ENCODE peak calls at places on chromosomes 7 and 10, in six cellular contexts. U is fibroblast of pulmonary artery, L is caudate nucleus, M is mucosa of gallbladder, C is right lobe of liver, Y is GM04504. H is an unnamed sample.

GRCh38 chr10:126324826-126325225 is 63.5 kb downstream of the ADAM12 start:
- DNase-seq in U (no peak), L (no peak), M (no peak), C (no peak), Y (no peak), H (no peak)

GRCh38 chr10:123833170-123833850 is 58.3 kb downstream of the CPXM2 start:
- DNase-seq in U (no peak), L (no peak), M (no peak), C (no peak), Y (no peak), H (no peak)

GRCh38 chr10:86123745-86124144 is 242.8 kb downstream of the GRID1 start:
- DNase-seq in U (no peak), L (no peak), M (no peak), C (no peak), Y (no peak), H (no peak)

GRCh38 chr7:44477063-44477830 is 13.2 kb downstream of the NUDCD3 start:
- DNase-seq in U (peak; percentile 87), L (peak; percentile 10), M (peak; percentile 54), C (peak; percentile 72), Y (peak; percentile 65), H (peak; percentile 91)

GRCh38 chr7:111931016-111931517 is 275.1 kb downstream of the DOCK4 start:
- DNase-seq in U (peak; percentile 62), L (no peak), M (no peak), C (no peak), Y (no peak), H (peak; percentile 33)

GRCh38 chr7:78134256-78134655 is 335.7 kb downstream of the PHTF2 start:
- DNase-seq in U (peak; percentile 60), L (no peak), M (no peak), C (no peak), Y (peak; percentile 69), H (peak; percentile 53)

GRCh38 chr7:123748171-123748733 is 551 bp downstream of the WASL start:
- DNase-seq in U (peak; percentile 33), L (peak; percentile 39), M (peak; percentile 14), C (peak; percentile 55), Y (no peak), H (peak; percentile 58)

GRCh38 chr10:99394761-99395386 is 35.5 kb downstream of the GOT1 start:
- DNase-seq in U (no peak), L (no peak), M (no peak), C (no peak), Y (no peak), H (no peak)

GRCh38 chr10:75431180-75432111 is at the start of gene LRMDA:
- DNase-seq in U (peak; percentile 39), L (no peak), M (peak; percentile 32), C (peak; percentile 77), Y (no peak), H (peak; percentile 34)

GRCh38 chr10:24451325-24451820 is 242.4 kb downstream of the KIAA1217 start:
- DNase-seq in U (no peak), L (no peak), M (no peak), C (no peak), Y (no peak), H (no peak)

GRCh38 chr7:136667584-136667983 is 200.9 kb upstream of the CHRM2 start:
- DNase-seq in U (no peak), L (no peak), M (no peak), C (no peak), Y (no peak), H (no peak)

GRCh38 chr7:120060283-120060682 is 212.7 kb upstream of the KCND2 start:
- DNase-seq in U (peak; percentile 60), L (no peak), M (no peak), C (no peak), Y (no peak), H (no peak)

GRCh38 chr10:62083413-62083794 is 181.9 kb downstream of the ARID5B start:
- DNase-seq in U (peak; percentile 72), L (no peak), M (no peak), C (no peak), Y (no peak), H (peak; percentile 17)

GRCh38 chr7:99860281-99861127 is 16.3 kb downstream of the OR2AE1 start:
- DNase-seq in U (peak; percentile 32), L (no peak), M (peak; percentile 38), C (no peak), Y (peak; percentile 19), H (peak; percentile 89)

GRCh38 chr7:47091141-47091540 is 490.8 kb downstream of the TNS3 start:
- DNase-seq in U (peak; percentile 19), L (no peak), M (no peak), C (no peak), Y (no peak), H (no peak)

GRCh38 chr7:38929460-38930171 is 20.6 kb upstream of the VPS41 start:
- DNase-seq in U (peak; percentile 33), L (no peak), M (no peak), C (no peak), Y (no peak), H (peak; percentile 25)

GRCh38 chr7:25597881-25598456 is 369.7 kb upstream of the NPVF start:
- DNase-seq in U (no peak), L (no peak), M (no peak), C (peak; percentile 83), Y (no peak), H (no peak)

GRCh38 chr7:155584763-155585531 is 38.6 kb upstream of the CNPY1 start:
- DNase-seq in U (no peak), L (no peak), M (no peak), C (no peak), Y (no peak), H (no peak)

GRCh38 chr10:93559490-93559889 is 7.0 kb upstream of the FFAR4 start:
- DNase-seq in U (no peak), L (no peak), M (no peak), C (no peak), Y (no peak), H (no peak)

GRCh38 chr7:19713676-19714075 is 4.8 kb upstream of the POLR1F start:
- DNase-seq in U (peak; percentile 69), L (no peak), M (peak; percentile 27), C (no peak), Y (no peak), H (peak; percentile 47)

GRCh38 chr7:22563621-22564241 is 63.7 kb upstream of the STEAP1B start:
- DNase-seq in U (no peak), L (no peak), M (no peak), C (no peak), Y (no peak), H (peak; percentile 98)

GRCh38 chr7:27107391-27107900 is 5.0 kb upstream of the HOXA2 start:
- DNase-seq in U (no peak), L (no peak), M (no peak), C (no peak), Y (no peak), H (peak; percentile 77)

GRCh38 chr10:29687411-29688160 is 52.8 kb upstream of the SVIL start:
- DNase-seq in U (peak; percentile 49), L (no peak), M (no peak), C (no peak), Y (no peak), H (no peak)

GRCh38 chr10:86661161-86662025 is 6.9 kb upstream of the LDB3 start:
- DNase-seq in U (peak; percentile 49), L (no peak), M (no peak), C (no peak), Y (peak; percentile 47), H (no peak)

GRCh38 chr10:132386419-132386831 is 10.6 kb upstream of the PWWP2B start:
- DNase-seq in U (no peak), L (no peak), M (no peak), C (peak; percentile 39), Y (no peak), H (no peak)

GRCh38 chr7:82247814-82248433 is 195.7 kb downstream of the CACNA2D1 start:
- DNase-seq in U (peak; percentile 36), L (no peak), M (no peak), C (no peak), Y (no peak), H (peak; percentile 6)

GRCh38 chr10:51879238-51879637 is 179.8 kb upstream of the CSTF2T start:
- DNase-seq in U (peak; percentile 98), L (no peak), M (no peak), C (no peak), Y (peak; percentile 98), H (peak; percentile 86)

GRCh38 chr10:80272793-80273522 is 16.5 kb downstream of the MAT1A start:
- DNase-seq in U (peak; percentile 5), L (no peak), M (peak; percentile 47), C (peak; percentile 78), Y (no peak), H (no peak)

GRCh38 chr10:11823989-11824346 is 812 bp downstream of the PROSER2 start:
- DNase-seq in U (peak; percentile 29), L (no peak), M (no peak), C (no peak), Y (no peak), H (no peak)

GRCh38 chr7:44706788-44707557 is 41.7 kb upstream of the ZMIZ2 start:
- DNase-seq in U (no peak), L (no peak), M (no peak), C (no peak), Y (no peak), H (no peak)

GRCh38 chr7:10998984-10999757 is 25.5 kb downstream of the PHF14 start:
- DNase-seq in U (peak; percentile 1), L (no peak), M (no peak), C (no peak), Y (no peak), H (no peak)

GRCh38 chr7:147412782-147413186 is 1177.8 kb upstream of the C7orf33 start:
- DNase-seq in U (peak; percentile 94), L (no peak), M (no peak), C (no peak), Y (peak; percentile 70), H (no peak)

GRCh38 chr10:63466168-63466935 is 575 bp upstream of the JMJD1C start:
- DNase-seq in U (peak; percentile 62), L (no peak), M (peak; percentile 30), C (peak; percentile 67), Y (peak; percentile 31), H (peak; percentile 60)